ENCODE peak calls at places on chromosome 16, in ten cellular contexts. V is GM03348, R is naive B cell, X is ecto neural progenitor cell, P is T follicular helper cell, T is K562, N is NCI-H1092, U is fibroblast of pulmonary artery, E is anterior cingulate cortex, F is lung. C is an unnamed sample.
A peak's percentile ranks its signal among the peaks of the same experiment; 100 is the strongest.

GRCh38 chr16:89506113-89506504 is 2.1 kb upstream of the SPG7 start:
- DNase-seq in V (no peak), R (no peak), X (no peak), P (no peak), T (peak; percentile 34), N (no peak), U (peak; percentile 37), E (no peak), F (no peak), C (no peak)

GRCh38 chr16:11414815-11415775 is 69.8 kb downstream of the RMI2 start:
- DNase-seq in V (no peak), R (no peak), X (no peak), P (no peak), T (no peak), N (no peak), U (no peak), E (no peak), F (no peak), C (no peak)

GRCh38 chr16:27432600-27432957 is 30.6 kb downstream of the IL21R start:
- DNase-seq in V (peak; percentile 71), R (no peak), X (no peak), P (no peak), T (no peak), N (no peak), U (peak; percentile 42), E (no peak), F (peak; percentile 6), C (peak; percentile 18)

GRCh38 chr16:89548344-89549006 is 12.0 kb upstream of the RPL13 start:
- DNase-seq in V (no peak), R (no peak), X (no peak), P (no peak), T (no peak), N (no peak), U (no peak), E (no peak), F (no peak), C (no peak)

GRCh38 chr16:46736695-46737094 is 11.4 kb downstream of the MYLK3 start:
- DNase-seq in V (peak; percentile 40), R (no peak), X (no peak), P (no peak), T (no peak), N (no peak), U (peak; percentile 28), E (no peak), F (no peak), C (no peak)

GRCh38 chr16:82695806-82696205 is 69.0 kb downstream of the CDH13 start:
- DNase-seq in V (no peak), R (no peak), X (no peak), P (no peak), T (no peak), N (no peak), U (no peak), E (no peak), F (no peak), C (no peak)

GRCh38 chr16:23976091-23977001 is 140.6 kb downstream of the PRKCB start:
- DNase-seq in V (no peak), R (no peak), X (no peak), P (no peak), T (no peak), N (no peak), U (no peak), E (no peak), F (no peak), C (no peak)

GRCh38 chr16:90022209-90023077 is 3.2 kb upstream of the DBNDD1 start:
- DNase-seq in V (peak; percentile 98), R (peak; percentile 63), X (no peak), P (peak; percentile 66), T (peak; percentile 96), N (peak; percentile 93), U (peak; percentile 90), E (peak; percentile 84), F (peak; percentile 94), C (peak; percentile 91)

GRCh38 chr16:76535-77272 is 1.3 kb upstream of the MPG start:
- DNase-seq in V (peak; percentile 86), R (no peak), X (no peak), P (no peak), T (peak; percentile 87), N (no peak), U (peak; percentile 84), E (peak; percentile 22), F (peak; percentile 70), C (peak; percentile 81)

GRCh38 chr16:56625140-56625942 is at the start of gene MT1E:
- DNase-seq in V (peak; percentile 95), R (no peak), X (no peak), P (no peak), T (no peak), N (no peak), U (peak; percentile 82), E (peak; percentile 50), F (peak; percentile 77), C (peak; percentile 76)

GRCh38 chr16:180921-181667 is 835 bp downstream of the HBQ1 start:
- DNase-seq in V (peak; percentile 92), R (peak; percentile 80), X (peak; percentile 92), P (peak; percentile 76), T (peak; percentile 95), N (peak; percentile 71), U (peak; percentile 67), E (peak; percentile 13), F (peak; percentile 70), C (peak; percentile 82)

C was measured in adipocyte.